ENCODE peak calls at places on chromosome 19, in nine cellular contexts. I, B, J, F, E, D, Q, K and P are unnamed samples.

GRCh38 chr19:46546194-46546896 is 50.7 kb upstream of the PNMA8B start:
- DNase-seq in Q (no peak), J (no peak), D (no peak), B (peak; percentile 15), E (no peak), K (no peak), I (peak; percentile 69), F (no peak), P (peak; percentile 19)

GRCh38 chr19:10091892-10092641 is 6.0 kb downstream of the SHFL start:
- DNase-seq in J (no peak), E (peak; percentile 78), Q (no peak), D (no peak), F (no peak), K (no peak), B (no peak), I (no peak), P (no peak)

GRCh38 chr19:3098515-3099346 is 4.6 kb downstream of the GNA11 start:
- DNase-seq in E (peak; percentile 29), F (no peak), B (peak; percentile 28), I (peak; percentile 44), D (no peak), K (no peak), J (peak; percentile 86), Q (peak; percentile 26), P (no peak)

GRCh38 chr19:36916991-36917390 is 859 bp downstream of the ZNF568 start:
- DNase-seq in I (peak; percentile 30), Q (peak; percentile 46), F (no peak), D (no peak), K (no peak), J (no peak), B (peak; percentile 55), E (no peak), P (no peak)

GRCh38 chr19:30862876-30863275 is 486.4 kb downstream of the TSHZ3 start:
- DNase-seq in I (no peak), B (no peak), J (no peak), F (no peak), D (no peak), Q (no peak), K (no peak), E (peak; percentile 10), P (no peak)

GRCh38 chr19:46603195-46603637 is 2.1 kb downstream of the CALM3 start:
- DNase-seq in D (no peak), B (no peak), I (no peak), J (no peak), Q (no peak), E (peak; percentile 12), F (no peak), K (no peak), P (no peak)

GRCh38 chr19:41998246-41999020 is 4.4 kb upstream of the ATP1A3 start:
- DNase-seq in J (peak; percentile 38), F (no peak), Q (peak; percentile 45), E (no peak), I (peak; percentile 40), B (peak; percentile 36), K (no peak), D (no peak), P (no peak)

GRCh38 chr19:1616396-1616795 is 11.1 kb upstream of the UQCR11 start:
- DNase-seq in D (no peak), E (no peak), B (peak; percentile 60), J (no peak), I (peak; percentile 81), F (no peak), Q (peak; percentile 82), K (no peak), P (no peak)

GRCh38 chr19:13100031-13100588 is 2.5 kb downstream of the LYL1 start:
- DNase-seq in Q (no peak), E (peak; percentile 58), J (no peak), D (no peak), K (no peak), I (no peak), B (no peak), F (no peak), P (no peak)

GRCh38 chr19:1815605-1816529 is 3.8 kb upstream of the ATP8B3 start:
- DNase-seq in Q (no peak), B (no peak), E (no peak), F (no peak), K (no peak), J (no peak), D (no peak), I (no peak), P (no peak)

GRCh38 chr19:48094843-48095203 is 15.8 kb downstream of the PLA2G4C start:
- DNase-seq in I (no peak), F (no peak), B (no peak), K (no peak), Q (no peak), E (no peak), D (no peak), J (no peak), P (no peak)

DNA sequence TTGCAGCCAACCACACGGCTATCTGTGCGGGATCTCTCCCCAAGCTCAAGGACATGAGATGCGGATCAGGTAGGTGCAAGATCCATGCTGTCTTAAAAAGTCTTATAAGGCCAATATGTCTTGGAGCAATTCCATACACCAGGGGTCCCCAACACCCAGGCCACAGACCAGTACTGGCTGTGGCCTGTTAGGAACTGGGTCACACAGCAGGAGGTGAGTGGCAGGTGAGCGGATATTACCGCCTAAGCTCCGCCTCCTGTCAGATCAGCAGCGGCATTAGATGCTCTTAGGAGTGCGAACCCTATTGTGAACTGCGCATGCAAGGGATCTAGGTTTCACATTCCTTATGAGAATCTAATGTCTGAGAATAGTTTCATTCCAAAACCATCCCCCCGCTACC is 68.8 kb upstream of the ZNF599 start:
- DNase-seq in Q (no peak), J (no peak), B (no peak), F (no peak), E (no peak), D (no peak), I (no peak), K (no peak), P (no peak)
- H3K4me3 ChIP-seq in Q (no peak overlapping the region), J (no peak overlapping the region), B (no peak overlapping the region), F (no peak overlapping the region), E (no peak overlapping the region), D (no peak overlapping the region), I (no peak overlapping the region), K (no peak overlapping the region), P (no peak overlapping the region)

GRCh38 chr19:23402388-23402787 is 7.1 kb upstream of the ZNF91 start:
- DNase-seq in D (no peak), K (no peak), J (no peak), B (no peak), E (no peak), I (no peak), Q (no peak), F (no peak), P (no peak)

GRCh38 chr19:23401086-23401485 is 5.8 kb upstream of the ZNF91 start:
- DNase-seq in I (no peak), J (no peak), B (no peak), Q (no peak), E (no peak), K (no peak), D (no peak), F (no peak), P (no peak)

GRCh38 chr19:23404676-23405075 is 9.4 kb upstream of the ZNF91 start:
- DNase-seq in F (no peak), E (no peak), D (no peak), I (no peak), B (no peak), J (no peak), K (no peak), Q (no peak), P (no peak)

GRCh38 chr19:23403024-23403423 is 7.8 kb upstream of the ZNF91 start:
- DNase-seq in F (no peak), K (no peak), Q (no peak), D (no peak), B (no peak), J (no peak), I (no peak), E (no peak), P (no peak)

GRCh38 chr19:23403581-23404324 is 8.5 kb upstream of the ZNF91 start:
- DNase-seq in E (no peak), F (no peak), J (no peak), K (no peak), Q (no peak), I (no peak), D (no peak), B (no peak), P (no peak)
- TF ChIP-seq CTCF in E (peak; percentile 90), F (no peak), J (no peak), K (no peak), Q (no peak), I (no peak), D (no peak), B (no peak), P (no peak)

GRCh38 chr19:572140-572890 is at the start of gene BSG:
- DNase-seq in E (peak; percentile 97), B (peak; percentile 97), K (peak; percentile 90), D (peak; percentile 90), Q (peak; percentile 99), J (peak; percentile 98), I (peak; percentile 99), F (peak; percentile 86), P (peak; percentile 80)
- H3K4me3 ChIP-seq in E (peak within 1 kb of the TSS; percentile 90), B (peak within 1 kb of the TSS; percentile 82), K (peak within 1 kb of the TSS; percentile 96), D (peak within 1 kb of the TSS; percentile 100), Q (peak within 1 kb of the TSS; percentile 96), J (peak within 1 kb of the TSS; percentile 100), I (peak within 1 kb of the TSS; percentile 98), F (peak within 1 kb of the TSS; percentile 100), P (peak within 1 kb of the TSS; percentile 83)

DNA sequence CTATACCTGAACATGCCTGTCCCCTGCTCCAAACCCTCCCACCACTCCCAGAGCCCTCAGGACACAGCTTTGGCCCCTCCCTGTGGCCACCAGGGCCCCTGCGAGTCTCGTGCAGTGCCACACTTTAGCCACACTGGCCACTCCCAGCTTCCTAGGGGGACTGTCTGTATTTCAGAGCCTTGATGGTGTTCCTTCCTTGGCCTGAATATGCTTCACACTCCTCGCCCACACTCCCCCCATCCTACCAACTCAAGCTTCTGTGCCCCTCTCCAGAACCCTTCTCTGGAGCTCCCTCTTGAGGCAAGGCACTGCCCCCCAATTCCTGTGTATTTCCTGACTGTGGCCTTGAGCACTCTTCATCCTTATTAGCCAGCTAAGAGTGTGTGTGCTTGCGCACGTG is 80.2 kb downstream of the DPF1 start:
- DNase-seq in Q (no peak), B (no peak), J (no peak), D (no peak), I (no peak), E (no peak), F (no peak), K (no peak), P (no peak)
- TF ChIP-seq CTCF in Q (peak; percentile 3), B (no peak), J (no peak), D (no peak), I (peak; percentile 10), E (no peak), F (no peak), K (no peak), P (peak; percentile 33)

GRCh38 chr19:33405491-33406461 is 32.3 kb downstream of the CEBPG start:
- DNase-seq in F (no peak), K (no peak), B (no peak), Q (no peak), J (peak; percentile 17), I (no peak), E (no peak), D (no peak), P (no peak)
- H3K4me3 ChIP-seq in F (no peak overlapping the region), K (no peak overlapping the region), B (no peak overlapping the region), Q (no peak overlapping the region), J (no peak overlapping the region), I (no peak overlapping the region), E (no peak overlapping the region), D (no peak overlapping the region), P (no peak overlapping the region)